ENCODE peak calls at places on chromosomes 13 and 19, in nine cellular contexts. U, N, L, W, P, I, O, Z and H are unnamed samples.
A peak's percentile ranks its signal among the peaks of the same experiment; 100 is the strongest.

GRCh38 chr13:46578590-46578975 is 25.6 kb downstream of the LRCH1 start:
- DNase-seq in U (no peak), N (no peak), L (no peak), W (no peak), P (no peak), I (no peak), O (no peak), Z (no peak), H (no peak)

GRCh38 chr13:30133976-30134375 is 173.4 kb downstream of the KATNAL1 start:
- DNase-seq in U (no peak), N (no peak), L (no peak), W (no peak), P (no peak), I (no peak), O (no peak), Z (no peak), H (no peak)

GRCh38 chr13:102825921-102826706 is 19.7 kb upstream of the ERCC5 start:
- DNase-seq in U (no peak), N (no peak), L (no peak), W (no peak), P (no peak), I (peak; percentile 28), O (no peak), Z (no peak), H (no peak)

GRCh38 chr19:16895467-16896097 is 6.8 kb downstream of the F2RL3 start:
- DNase-seq in U (no peak), N (no peak), L (no peak), W (no peak), P (no peak), I (no peak), O (no peak), Z (no peak), H (no peak)

GRCh38 chr13:77305276-77305675 is 21.6 kb downstream of the MYCBP2 start:
- DNase-seq in U (no peak), N (no peak), L (no peak), W (no peak), P (no peak), I (no peak), O (no peak), Z (no peak), H (no peak)

GRCh38 chr13:48591889-48592725 is 59.2 kb upstream of the RCBTB2 start:
- DNase-seq in U (no peak), N (no peak), L (no peak), W (no peak), P (no peak), I (peak; percentile 61), O (no peak), Z (no peak), H (no peak)

GRCh38 chr13:51818771-51819511 is 15.0 kb upstream of the DHRS12 start:
- DNase-seq in U (no peak), N (no peak), L (no peak), W (no peak), P (no peak), I (no peak), O (no peak), Z (no peak), H (no peak)

GRCh38 chr13:94329754-94330551 is 149.5 kb downstream of the DCT start:
- DNase-seq in U (no peak), N (no peak), L (no peak), W (peak; percentile 28), P (no peak), I (no peak), O (no peak), Z (no peak), H (peak; percentile 64)

GRCh38 chr19:18562086-18562485 is 4.4 kb downstream of the KXD1 start:
- DNase-seq in U (no peak), N (peak; percentile 34), L (no peak), W (no peak), P (no peak), I (no peak), O (no peak), Z (no peak), H (no peak)
- TF ChIP-seq POLR2AphosphoS5 in U (no peak), N (no peak), L (no peak), W (no peak), P (no peak), I (no peak), O (no peak), Z (no peak), H (no peak)

GRCh38 chr19:55070755-55071502 is 4.7 kb upstream of the EPS8L1 start:
- DNase-seq in U (no peak), N (peak; percentile 39), L (peak; percentile 67), W (no peak), P (peak; percentile 89), I (no peak), O (no peak), Z (no peak), H (no peak)
- TF ChIP-seq POLR2AphosphoS5 in U (no peak), N (no peak), L (no peak), W (no peak), P (peak; percentile 78), I (no peak), O (peak; percentile 43), Z (no peak), H (no peak)

GRCh38 chr19:50167314-50167721 is 4.2 kb upstream of the IZUMO2 start:
- DNase-seq in U (no peak), N (no peak), L (no peak), W (peak; percentile 15), P (no peak), I (peak; percentile 12), O (no peak), Z (no peak), H (no peak)
- TF ChIP-seq POLR2AphosphoS5 in U (no peak), N (no peak), L (no peak), W (no peak), P (no peak), I (no peak), O (no peak), Z (no peak), H (no peak)

DNA sequence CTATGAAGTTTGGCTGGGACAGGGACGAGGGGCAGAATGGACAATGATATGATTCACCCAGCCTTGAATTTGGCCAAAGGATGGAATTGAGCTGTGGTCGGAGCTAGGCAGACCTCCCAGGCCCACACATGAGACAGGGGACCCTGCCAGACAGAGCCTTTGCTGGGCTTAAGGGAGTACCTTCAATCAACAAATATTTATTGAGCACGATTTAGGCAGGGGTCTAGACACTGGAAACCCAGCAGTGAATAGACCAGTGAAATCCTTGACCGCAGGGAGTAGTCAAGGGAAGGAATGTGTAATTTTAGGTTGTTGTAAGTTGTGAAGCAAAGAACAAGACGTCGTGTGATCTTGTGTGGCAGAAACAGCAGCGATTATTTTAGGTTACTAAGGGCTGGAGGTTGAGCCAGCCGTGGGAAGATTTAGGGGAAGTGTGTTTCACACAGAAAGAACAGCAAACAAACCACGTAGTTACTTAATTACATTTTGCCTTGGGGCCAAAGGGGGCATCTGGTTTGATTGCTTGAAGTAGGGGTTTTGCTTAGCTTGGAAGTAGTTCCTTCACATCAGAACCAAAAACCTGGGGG is 16.9 kb upstream of the AP1M2 start:
- DNase-seq in U (peak; percentile 30), N (no peak), L (no peak), W (no peak), P (no peak), I (no peak), O (peak; percentile 5), Z (no peak), H (no peak)
- TF ChIP-seq POLR2AphosphoS5 in U (no peak), N (peak; percentile 42), L (no peak), W (no peak), P (no peak), I (no peak), O (no peak), Z (peak; percentile 36), H (no peak)

GRCh38 chr19:15246198-15246481 is 13.9 kb upstream of the EPHX3 start:
- DNase-seq in U (no peak), N (no peak), L (no peak), W (no peak), P (no peak), I (no peak), O (no peak), Z (no peak), H (no peak)

GRCh38 chr19:15248648-15249559 is 16.7 kb upstream of the EPHX3 start:
- DNase-seq in U (no peak), N (peak; percentile 48), L (no peak), W (no peak), P (no peak), I (no peak), O (no peak), Z (no peak), H (no peak)

GRCh38 chr19:15248106-15248505 is 15.9 kb upstream of the EPHX3 start:
- DNase-seq in U (no peak), N (no peak), L (no peak), W (no peak), P (no peak), I (no peak), O (no peak), Z (no peak), H (no peak)

GRCh38 chr19:15245370-15246197 is 13.3 kb upstream of the EPHX3 start:
- DNase-seq in U (no peak), N (no peak), L (no peak), W (no peak), P (no peak), I (no peak), O (no peak), Z (no peak), H (no peak)

DNA sequence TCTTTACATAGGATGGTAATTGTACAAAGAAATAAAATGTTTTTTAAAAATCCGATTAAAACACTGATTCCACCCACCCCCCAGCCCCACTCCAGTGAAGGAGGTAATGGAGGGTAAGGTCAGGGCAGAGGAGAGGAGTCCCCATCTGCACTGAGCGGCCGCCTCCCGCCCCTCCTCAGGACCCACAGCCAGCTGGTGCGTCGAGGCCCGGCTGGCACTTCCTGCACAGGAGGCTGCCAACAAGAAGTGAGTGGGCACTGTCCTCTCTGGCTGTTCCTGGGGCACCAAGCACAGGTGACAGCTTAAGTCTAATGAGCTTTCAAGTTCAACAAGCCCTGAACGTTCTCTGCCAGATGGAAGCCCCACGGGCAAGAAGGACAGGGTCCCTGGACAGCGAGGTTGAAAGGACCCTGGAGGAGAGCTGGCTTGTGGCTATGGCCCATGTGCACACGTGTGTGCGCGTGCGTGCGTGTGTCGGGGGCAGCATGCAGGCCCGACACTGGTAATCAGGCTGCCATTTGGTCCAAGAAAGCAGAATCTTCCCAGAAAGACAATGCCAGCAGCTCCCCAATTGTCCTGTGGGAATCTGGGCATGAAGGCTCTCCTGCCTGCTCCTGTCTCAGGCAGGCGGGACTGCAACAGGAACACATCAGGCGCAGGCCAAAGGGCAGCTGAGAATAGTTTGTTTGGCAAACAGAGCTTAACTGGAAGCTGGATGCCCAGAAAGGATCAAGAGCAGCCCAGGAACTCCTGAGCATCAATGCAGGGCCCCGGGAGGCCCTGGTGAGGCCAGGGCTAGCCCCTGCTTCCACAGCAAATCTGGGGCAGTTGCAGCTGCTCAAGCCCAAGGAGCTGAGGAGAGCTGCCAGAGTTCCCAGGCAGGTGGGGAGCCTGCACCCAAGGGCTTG is 15.1 kb upstream of the EPHX3 start:
- DNase-seq in U (no peak), N (no peak), L (no peak), W (peak; percentile 70), P (no peak), I (no peak), O (no peak), Z (no peak), H (no peak)
- TF ChIP-seq POLR2AphosphoS5 in U (no peak), N (no peak), L (no peak), W (no peak), P (no peak), I (no peak), O (no peak), Z (no peak), H (no peak)